ENCODE peak calls at places on chromosomes 11 and 22, in nine cellular contexts. T, X, C, J, R, Z, V, I and S are unnamed samples.

GRCh38 chr11:1001682-1002081 is 34.8 kb downstream of the MUC6 start:
- DNase-seq in T (no peak), X (no peak), C (no peak), J (no peak), R (no peak), Z (no peak), V (no peak), I (no peak), S (no peak)

GRCh38 chr11:19953342-19953741 is 206.9 kb downstream of the DBX1 start:
- DNase-seq in T (no peak), X (no peak), C (no peak), J (peak; percentile 30), R (no peak), Z (no peak), V (no peak), I (no peak), S (no peak)

GRCh38 chr11:47905358-47906059 is 57.4 kb upstream of the NUP160 start:
- DNase-seq in T (no peak), X (no peak), C (peak; percentile 56), J (no peak), R (no peak), Z (no peak), V (no peak), I (no peak), S (no peak)

GRCh38 chr22:48639021-48639795 is 1188.5 kb downstream of the BRD1 start:
- DNase-seq in T (no peak), X (no peak), C (no peak), J (no peak), R (peak; percentile 13), Z (no peak), V (no peak), I (no peak), S (no peak)

GRCh38 chr22:17655289-17655688 is 16.7 kb downstream of the BCL2L13 start:
- DNase-seq in T (peak; percentile 83), X (no peak), C (no peak), J (no peak), R (no peak), Z (no peak), V (no peak), I (no peak), S (no peak)

GRCh38 chr22:27223317-27224177 is 566.2 kb downstream of the MIAT start:
- DNase-seq in T (no peak), X (no peak), C (no peak), J (no peak), R (no peak), Z (no peak), V (no peak), I (peak; percentile 39), S (no peak)

GRCh38 chr11:36594316-36594989 is at the start of gene IFTAP:
- DNase-seq in T (peak; percentile 76), X (peak; percentile 48), C (peak; percentile 72), J (peak; percentile 90), R (peak; percentile 24), Z (no peak), V (no peak), I (peak; percentile 23), S (peak; percentile 68)

GRCh38 chr22:48709976-48710375 is 1117.7 kb downstream of the BRD1 start:
- DNase-seq in T (peak; percentile 42), X (no peak), C (peak; percentile 28), J (no peak), R (no peak), Z (peak; percentile 2), V (no peak), I (no peak), S (no peak)

GRCh38 chr11:27456802-27457329 is 15.7 kb downstream of the LGR4 start:
- DNase-seq in T (no peak), X (no peak), C (no peak), J (no peak), R (no peak), Z (no peak), V (no peak), I (no peak), S (no peak)

GRCh38 chr11:726278-726915 is 20.4 kb downstream of the EPS8L2 start:
- DNase-seq in T (peak; percentile 82), X (peak; percentile 65), C (peak; percentile 92), J (no peak), R (peak; percentile 47), Z (no peak), V (no peak), I (peak; percentile 55), S (peak; percentile 86)

GRCh38 chr11:130473056-130473794 is 24.8 kb downstream of the ADAMTS15 start:
- DNase-seq in T (no peak), X (peak; percentile 32), C (peak; percentile 78), J (no peak), R (no peak), Z (no peak), V (no peak), I (no peak), S (no peak)

GRCh38 chr11:61480936-61481335 is 27.6 kb upstream of the LRRC10B start:
- DNase-seq in T (no peak), X (peak; percentile 89), C (no peak), J (no peak), R (no peak), Z (no peak), V (no peak), I (no peak), S (no peak)

GRCh38 chr22:42371112-42371900 is 60.9 kb downstream of the NFAM1 start:
- DNase-seq in T (no peak), X (no peak), C (no peak), J (no peak), R (no peak), Z (no peak), V (no peak), I (no peak), S (no peak)

GRCh38 chr22:17580461-17581031 is 17.2 kb downstream of the SLC25A18 start:
- DNase-seq in T (no peak), X (no peak), C (peak; percentile 52), J (peak; percentile 41), R (no peak), Z (no peak), V (no peak), I (no peak), S (no peak)

GRCh38 chr11:14270690-14271542 is 88.1 kb downstream of the RRAS2 start:
- DNase-seq in T (no peak), X (no peak), C (no peak), J (no peak), R (no peak), Z (no peak), V (no peak), I (no peak), S (no peak)

GRCh38 chr11:35892166-35892565 is 51.7 kb upstream of the LDLRAD3 start:
- DNase-seq in T (no peak), X (no peak), C (no peak), J (no peak), R (no peak), Z (no peak), V (no peak), I (no peak), S (no peak)

GRCh38 chr11:113546757-113547507 is 71.7 kb upstream of the DRD2 start:
- DNase-seq in T (no peak), X (no peak), C (no peak), J (no peak), R (no peak), Z (no peak), V (no peak), I (no peak), S (no peak)

GRCh38 chr11:128235958-128236357 is 351.4 kb downstream of the ETS1 start:
- DNase-seq in T (no peak), X (no peak), C (no peak), J (no peak), R (no peak), Z (no peak), V (no peak), I (no peak), S (peak; percentile 23)

GRCh38 chr22:34105461-34106062 is 185.3 kb upstream of the LARGE1 start:
- DNase-seq in T (peak; percentile 72), X (peak; percentile 83), C (peak; percentile 75), J (peak; percentile 31), R (no peak), Z (peak; percentile 53), V (no peak), I (peak; percentile 35), S (peak; percentile 56)
- TF ChIP-seq CTCF in T (peak; percentile 70), X (peak; percentile 83), C (peak; percentile 50), J (peak; percentile 81), R (no peak), Z (peak; percentile 81), V (peak; percentile 44), I (peak; percentile 42), S (peak; percentile 60)

GRCh38 chr11:12377824-12378593 is 638 bp downstream of the PARVA start:
- DNase-seq in T (peak; percentile 91), X (peak; percentile 72), C (peak; percentile 89), J (peak; percentile 62), R (no peak), Z (peak; percentile 74), V (no peak), I (peak; percentile 76), S (peak; percentile 89)
- TF ChIP-seq CTCF in T (no peak), X (no peak), C (no peak), J (peak; percentile 32), R (no peak), Z (peak; percentile 41), V (no peak), I (no peak), S (peak; percentile 9)

GRCh38 chr11:96864998-96865397 is 475.2 kb downstream of the JRKL start:
- DNase-seq in T (no peak), X (no peak), C (no peak), J (no peak), R (no peak), Z (no peak), V (no peak), I (no peak), S (no peak)
- TF ChIP-seq CTCF in T (no peak), X (no peak), C (no peak), J (no peak), R (no peak), Z (no peak), V (no peak), I (no peak), S (no peak)

DNA sequence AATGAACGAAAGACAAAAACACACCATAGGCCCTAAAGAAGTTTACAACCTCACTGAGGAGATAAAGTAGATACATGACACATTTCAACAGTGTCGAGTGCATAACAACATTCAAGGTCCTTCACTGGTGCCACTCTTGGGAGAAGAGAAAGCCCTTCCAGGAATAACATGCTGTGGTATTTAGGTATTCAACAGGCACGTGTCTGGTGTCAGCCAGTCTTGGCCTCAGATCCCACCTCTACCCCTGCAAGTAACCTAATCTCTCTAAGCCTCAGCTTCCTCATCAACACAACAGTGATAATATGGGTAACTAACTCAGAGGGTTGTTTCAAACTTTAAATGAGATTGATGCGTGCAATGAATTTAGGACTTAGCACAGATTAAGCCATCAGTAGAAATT is 235.0 kb upstream of the ZC3H12C start:
- DNase-seq in T (no peak), X (no peak), C (no peak), J (no peak), R (no peak), Z (no peak), V (no peak), I (no peak), S (no peak)
- TF ChIP-seq CTCF in T (no peak), X (no peak), C (no peak), J (no peak), R (no peak), Z (no peak), V (no peak), I (no peak), S (no peak)